ENCODE peak calls at places on chromosomes 3 and 15, in six cellular contexts. X, C, L, W, K and O are unnamed samples.

GRCh38 chr15:39344662-39345141 is 236.2 kb upstream of the THBS1 start:
- DNase-seq in X (no peak), C (no peak), L (no peak), W (no peak), K (no peak), O (no peak)

GRCh38 chr3:107911337-107912000 is 179.4 kb downstream of the CD47 start:
- DNase-seq in X (no peak), C (no peak), L (no peak), W (no peak), K (no peak), O (no peak)

GRCh38 chr15:28994142-28994829 is 108.5 kb downstream of the APBA2 start:
- DNase-seq in X (no peak), C (no peak), L (no peak), W (no peak), K (no peak), O (no peak)

GRCh38 chr3:117454236-117454635 is 744.7 kb downstream of the TUSC7 start:
- DNase-seq in X (no peak), C (no peak), L (no peak), W (peak), K (no peak), O (no peak)

GRCh38 chr3:159854500-159855124 is 134.0 kb upstream of the IL12A start:
- DNase-seq in X (no peak), C (no peak), L (peak), W (peak), K (peak), O (no peak)

GRCh38 chr3:52495096-52495495 is at the start of gene STAB1:
- DNase-seq in X (no peak), C (no peak), L (no peak), W (no peak), K (no peak), O (peak)

GRCh38 chr3:20320489-20320888 is 134.5 kb upstream of the SGO1 start:
- DNase-seq in X (no peak), C (no peak), L (no peak), W (peak), K (no peak), O (no peak)

GRCh38 chr15:100308222-100309007 is 33.4 kb downstream of the ADAMTS17 start:
- DNase-seq in X (no peak), C (no peak), L (no peak), W (no peak), K (no peak), O (no peak)

GRCh38 chr15:70043590-70043989 is 54.1 kb downstream of the TLE3 start:
- DNase-seq in X (no peak), C (no peak), L (no peak), W (no peak), K (no peak), O (no peak)

GRCh38 chr15:76972420-76973361 is 22.2 kb upstream of the PSTPIP1 start:
- DNase-seq in X (no peak), C (no peak), L (no peak), W (no peak), K (no peak), O (no peak)

GRCh38 chr3:34386309-34386708 is 587.9 kb downstream of the PDCD6IP start:
- DNase-seq in X (no peak), C (no peak), L (no peak), W (no peak), K (no peak), O (no peak)

GRCh38 chr3:195823286-195823685 is 11.6 kb upstream of the MUC4 start:
- DNase-seq in X (no peak), C (no peak), L (no peak), W (no peak), K (no peak), O (peak)

GRCh38 chr3:52153389-52154096 is 680 bp downstream of the POC1A start:
- DNase-seq in X (no peak), C (peak), L (no peak), W (peak), K (no peak), O (peak)

GRCh38 chr3:149390316-149390715 is 12.9 kb upstream of the TM4SF1 start:
- DNase-seq in X (no peak), C (no peak), L (no peak), W (no peak), K (no peak), O (no peak)

GRCh38 chr15:43958894-43959330 is 132.1 kb downstream of the WDR76 start:
- DNase-seq in X (no peak), C (no peak), L (no peak), W (peak), K (no peak), O (no peak)

GRCh38 chr3:52092891-52093290 is 36.5 kb upstream of the DUSP7 start:
- DNase-seq in X (no peak), C (no peak), L (no peak), W (no peak), K (no peak), O (no peak)

GRCh38 chr15:40034186-40034946 is 4.6 kb downstream of the SRP14 start:
- DNase-seq in X (no peak), C (no peak), L (no peak), W (peak), K (no peak), O (no peak)

GRCh38 chr3:119913021-119913420 is 131.1 kb downstream of the NR1I2 start:
- DNase-seq in X (no peak), C (no peak), L (no peak), W (peak), K (no peak), O (no peak)

GRCh38 chr3:15637131-15637951 is 35.8 kb downstream of the BTD start:
- DNase-seq in X (no peak), C (no peak), L (no peak), W (no peak), K (no peak), O (no peak)

GRCh38 chr3:30347679-30348216 is 258.7 kb upstream of the TGFBR2 start:
- DNase-seq in X (no peak), C (no peak), L (no peak), W (no peak), K (no peak), O (no peak)